ENCODE peak calls at places on chromosomes 4 and X, in five cellular contexts. W is HT1080; S is CD8-positive, alpha-beta T cell; T is mucosa of descending colon; H is T-helper 17 cell. B is an unnamed sample.
A peak's percentile ranks its signal among the peaks of the same experiment; 100 is the strongest.

GRCh38 chr4:127660486-127660885 is 27.7 kb downstream of the INTU start:
- DNase-seq in W (no peak), S (no peak), T (no peak), H (no peak), B (no peak)

GRCh38 chr4:71211748-71212147 is 127.1 kb upstream of the SLC4A4 start:
- DNase-seq in W (no peak), S (no peak), T (no peak), H (no peak), B (no peak)

GRCh38 chrX:24219320-24219719 is 69.8 kb downstream of the ZFX start:
- DNase-seq in W (no peak), S (no peak), T (no peak), H (no peak), B (no peak)

GRCh38 chr4:88457307-88458090 is 580 bp downstream of the HERC5 start:
- DNase-seq in W (no peak), S (peak; percentile 26), T (peak; percentile 66), H (no peak), B (no peak)

GRCh38 chr4:53576676-53577372 is 14.5 kb downstream of the LNX1 start:
- DNase-seq in W (no peak), S (no peak), T (no peak), H (no peak), B (peak; percentile 26)

GRCh38 chr4:76003620-76004019 is 3.7 kb downstream of the CXCL9 start:
- DNase-seq in W (no peak), S (no peak), T (no peak), H (no peak), B (no peak)

GRCh38 chr4:148052448-148052847 is 320.6 kb downstream of the ARHGAP10 start:
- DNase-seq in W (no peak), S (peak; percentile 29), T (no peak), H (no peak), B (no peak)

GRCh38 chrX:21725498-21725897 is 32.4 kb downstream of the SMPX start:
- DNase-seq in W (peak; percentile 27), S (no peak), T (no peak), H (no peak), B (peak; percentile 50)

GRCh38 chr4:56757270-56757746 is 64.2 kb downstream of the SPINK2 start:
- DNase-seq in W (peak; percentile 88), S (no peak), T (peak; percentile 37), H (no peak), B (peak; percentile 75)

GRCh38 chr4:85720736-85721135 is 245.8 kb downstream of the ARHGAP24 start:
- DNase-seq in W (peak; percentile 74), S (no peak), T (no peak), H (no peak), B (peak; percentile 46)

B was measured in HCEC 1CT.